ENCODE peak calls at places on chromosomes 11 and 22, in four cellular contexts. G, X, W and V are unnamed samples.

GRCh38 chr11:17384002-17384511 is 4.4 kb downstream of the KCNJ11 start:
- DNase-seq in G (peak; percentile 63), X (peak; percentile 96), W (peak; percentile 89), V (peak; percentile 82)

GRCh38 chr11:23288001-23288783 is 427.9 kb upstream of the CCDC179 start:
- DNase-seq in G (no peak), X (peak; percentile 61), W (no peak), V (no peak)

GRCh38 chr11:63829823-63830489 is 9.0 kb upstream of the MARK2 start:
- DNase-seq in G (no peak), X (peak; percentile 71), W (no peak), V (peak; percentile 50)

GRCh38 chr11:43853766-43854165 is 26.9 kb upstream of the ALKBH3 start:
- DNase-seq in G (no peak), X (no peak), W (no peak), V (no peak)

GRCh38 chr11:65132988-65133700 is 1.2 kb downstream of the SYVN1 start:
- DNase-seq in G (no peak), X (peak; percentile 75), W (peak; percentile 46), V (peak; percentile 85)

GRCh38 chr11:13384837-13385417 is 78.1 kb downstream of the BTBD10 start:
- DNase-seq in G (peak; percentile 19), X (peak; percentile 75), W (no peak), V (peak; percentile 32)

GRCh38 chr22:43263645-43264514 is 76.9 kb upstream of the TTLL12 start:
- DNase-seq in G (no peak), X (peak; percentile 58), W (peak; percentile 77), V (peak; percentile 89)

GRCh38 chr11:77211594-77212251 is 83.7 kb downstream of the MYO7A start:
- DNase-seq in G (no peak), X (no peak), W (no peak), V (no peak)

GRCh38 chr22:19612866-19613572 is 88.8 kb upstream of the CLDN5 start:
- DNase-seq in G (no peak), X (no peak), W (no peak), V (no peak)

GRCh38 chr11:117600261-117600783 is 196.7 kb downstream of the DSCAML1 start:
- DNase-seq in G (peak; percentile 76), X (no peak), W (no peak), V (no peak)

GRCh38 chr22:35264986-35265385 is 7.7 kb downstream of the HMGXB4 start:
- DNase-seq in G (no peak), X (no peak), W (no peak), V (no peak)

GRCh38 chr11:47536925-47537324 is 16.0 kb downstream of the CELF1 start:
- DNase-seq in G (no peak), X (no peak), W (no peak), V (no peak)

GRCh38 chr11:134581121-134581626 is 169.1 kb upstream of the B3GAT1 start:
- DNase-seq in G (no peak), X (no peak), W (no peak), V (no peak)

GRCh38 chr11:36688892-36689291 is 90.9 kb upstream of the RAG2 start:
- DNase-seq in G (no peak), X (no peak), W (no peak), V (no peak)

GRCh38 chr22:22168190-22168940 is 76.2 kb upstream of the VPREB1 start:
- DNase-seq in G (no peak), X (peak; percentile 22), W (no peak), V (peak; percentile 49)

GRCh38 chr11:1854949-1855885 is 2.3 kb downstream of the LSP1 start:
- DNase-seq in G (no peak), X (no peak), W (no peak), V (no peak)

GRCh38 chr11:11250470-11250869 is 102.6 kb downstream of the CSNK2A3 start:
- DNase-seq in G (no peak), X (no peak), W (no peak), V (no peak)

GRCh38 chr22:28019360-28019759 is 100.3 kb upstream of the PITPNB start:
- DNase-seq in G (no peak), X (no peak), W (peak; percentile 14), V (no peak)

GRCh38 chr11:107683807-107684206 is 28.0 kb downstream of the SLN start:
- DNase-seq in G (no peak), X (peak; percentile 54), W (no peak), V (no peak)

GRCh38 chr11:22733433-22733832 is 67.0 kb downstream of the GAS2 start:
- DNase-seq in G (no peak), X (no peak), W (no peak), V (no peak)

GRCh38 chr22:19234126-19234896 is 55.8 kb upstream of the SLC25A1 start:
- DNase-seq in G (no peak), X (no peak), W (no peak), V (no peak)

GRCh38 chr22:27927608-27928007 is 8.6 kb upstream of the PITPNB start:
- DNase-seq in G (no peak), X (no peak), W (no peak), V (no peak)

GRCh38 chr22:35315855-35316745 is 16.4 kb downstream of the TOM1 start:
- DNase-seq in G (no peak), X (no peak), W (peak; percentile 72), V (no peak)

GRCh38 chr22:19849800-19850481 is 4.7 kb downstream of the GNB1L start:
- DNase-seq in G (no peak), X (peak; percentile 98), W (no peak), V (peak; percentile 84)

GRCh38 chr22:19516378-19517170 is 7.6 kb downstream of the CLDN5 start:
- DNase-seq in G (no peak), X (no peak), W (no peak), V (no peak)

GRCh38 chr22:17938484-17938924 is 85.9 kb downstream of the MICAL3 start:
- DNase-seq in G (no peak), X (no peak), W (no peak), V (no peak)

GRCh38 chr11:64265176-64266160 is 14.1 kb downstream of the PLCB3 start:
- DNase-seq in G (no peak), X (no peak), W (no peak), V (no peak)